ENCODE peak calls at places on chromosomes 2 and 18, in six cellular contexts. M is AG09309, Y is epithelial cell of esophagus, K is colonic mucosa, E is fibroblast of villous mesenchyme, P is fibroblast of the aortic adventitia. F is an unnamed sample.

GRCh38 chr2:205771063-205771462 is 88.8 kb downstream of the NRP2 start:
- DNase-seq in M (no peak), Y (no peak), K (peak; percentile 54), E (peak; percentile 83), P (no peak), F (no peak)

GRCh38 chr2:211045025-211045424 is 488.6 kb downstream of the CPS1 start:
- DNase-seq in M (no peak), Y (peak; percentile 24), K (no peak), E (no peak), P (no peak), F (no peak)

GRCh38 chr2:159658887-159659437 is 42.6 kb upstream of the BAZ2B start:
- DNase-seq in M (peak; percentile 28), Y (no peak), K (no peak), E (peak; percentile 28), P (peak; percentile 89), F (no peak)

GRCh38 chr2:151789055-151789834 is 39.0 kb downstream of the ARL5A start:
- DNase-seq in M (no peak), Y (no peak), K (no peak), E (no peak), P (no peak), F (no peak)

GRCh38 chr2:157900203-157900602 is 24.1 kb upstream of the ACVR1 start:
- DNase-seq in M (no peak), Y (peak; percentile 61), K (no peak), E (no peak), P (no peak), F (no peak)

GRCh38 chr2:45890819-45891218 is 239.3 kb downstream of the PRKCE start:
- DNase-seq in M (no peak), Y (no peak), K (no peak), E (no peak), P (no peak), F (peak; percentile 35)

GRCh38 chr2:95352291-95353054 is 50.0 kb upstream of the FAHD2A start:
- DNase-seq in M (no peak), Y (no peak), K (no peak), E (no peak), P (no peak), F (no peak)

GRCh38 chr18:48345596-48345995 is 63.6 kb downstream of the ZBTB7C start:
- DNase-seq in M (no peak), Y (peak; percentile 48), K (peak; percentile 41), E (peak; percentile 24), P (peak; percentile 35), F (no peak)

GRCh38 chr2:182133195-182133891 is 147.7 kb downstream of the PPP1R1C start:
- DNase-seq in M (no peak), Y (peak; percentile 40), K (no peak), E (no peak), P (peak; percentile 25), F (no peak)

GRCh38 chr2:138507267-138507666 is 5.7 kb downstream of the SPOPL start:
- DNase-seq in M (no peak), Y (no peak), K (no peak), E (no peak), P (no peak), F (no peak)

GRCh38 chr18:69758458-69758857 is 189.2 kb downstream of the CD226 start:
- DNase-seq in M (peak; percentile 64), Y (no peak), K (no peak), E (peak; percentile 16), P (peak; percentile 55), F (no peak)

GRCh38 chr2:135829420-135829983 is 7.5 kb downstream of the LCT start:
- DNase-seq in M (no peak), Y (no peak), K (no peak), E (no peak), P (no peak), F (no peak)

GRCh38 chr18:79875531-79875919 is 75.9 kb downstream of the SLC66A2 start:
- DNase-seq in M (no peak), Y (no peak), K (no peak), E (no peak), P (no peak), F (no peak)

GRCh38 chr2:49286045-49286444 is 131.7 kb upstream of the FSHR start:
- DNase-seq in M (no peak), Y (no peak), K (no peak), E (no peak), P (no peak), F (no peak)

GRCh38 chr2:101884423-101884822 is 107.3 kb upstream of the IL1R2 start:
- DNase-seq in M (no peak), Y (no peak), K (no peak), E (no peak), P (no peak), F (no peak)

GRCh38 chr2:134436706-134437105 is 182.8 kb downstream of the MGAT5 start:
- DNase-seq in M (no peak), Y (peak; percentile 77), K (no peak), E (no peak), P (no peak), F (no peak)

GRCh38 chr2:157898591-157898996 is 22.5 kb upstream of the ACVR1 start:
- DNase-seq in M (peak; percentile 52), Y (peak; percentile 89), K (no peak), E (peak; percentile 80), P (peak; percentile 88), F (peak; percentile 38)

GRCh38 chr2:28102455-28102874 is 211.9 kb downstream of the BABAM2 start:
- DNase-seq in M (no peak), Y (peak; percentile 20), K (no peak), E (peak; percentile 63), P (peak; percentile 93), F (no peak)

GRCh38 chr18:48756511-48757226 is 194.1 kb downstream of the SMAD7 start:
- DNase-seq in M (no peak), Y (no peak), K (no peak), E (no peak), P (no peak), F (peak; percentile 24)

GRCh38 chr2:73907840-73908452 is 15.1 kb downstream of the ACTG2 start:
- DNase-seq in M (peak; percentile 40), Y (peak; percentile 43), K (peak; percentile 42), E (peak; percentile 47), P (peak; percentile 18), F (peak; percentile 67)

GRCh38 chr18:60693426-60693825 is 320.9 kb upstream of the MC4R start:
- DNase-seq in M (no peak), Y (peak; percentile 91), K (no peak), E (no peak), P (peak; percentile 4), F (no peak)

GRCh38 chr2:29644949-29645348 is 276.4 kb downstream of the ALK start:
- DNase-seq in M (no peak), Y (no peak), K (no peak), E (no peak), P (no peak), F (no peak)

GRCh38 chr2:168685619-168686453 is 116.6 kb upstream of the NOSTRIN start:
- DNase-seq in M (no peak), Y (no peak), K (no peak), E (peak; percentile 56), P (no peak), F (no peak)

GRCh38 chr2:174328309-174329156 is 6.2 kb upstream of the SP9 start:
- DNase-seq in M (no peak), Y (no peak), K (no peak), E (no peak), P (no peak), F (no peak)

GRCh38 chr2:174835797-174836255 is 71.6 kb upstream of the CHRNA1 start:
- DNase-seq in M (peak; percentile 80), Y (peak; percentile 86), K (no peak), E (peak; percentile 93), P (peak; percentile 66), F (peak; percentile 47)

GRCh38 chr18:55635439-55635838 is 47.4 kb upstream of the TCF4 start:
- DNase-seq in M (no peak), Y (no peak), K (no peak), E (peak; percentile 3), P (peak; percentile 5), F (peak; percentile 37)

GRCh38 chr18:55136864-55137263 is 177.6 kb upstream of the CCDC68 start:
- DNase-seq in M (no peak), Y (peak; percentile 44), K (no peak), E (no peak), P (peak; percentile 37), F (no peak)

GRCh38 chr2:80335411-80335810 is 30.9 kb upstream of the LRRTM1 start:
- DNase-seq in M (no peak), Y (no peak), K (no peak), E (no peak), P (no peak), F (no peak)

GRCh38 chr2:183428881-183429280 is 304.6 kb downstream of the NUP35 start:
- DNase-seq in M (no peak), Y (peak; percentile 27), K (no peak), E (no peak), P (no peak), F (no peak)

GRCh38 chr18:56647071-56647470 is 4.1 kb upstream of the WDR7 start:
- DNase-seq in M (no peak), Y (no peak), K (no peak), E (no peak), P (no peak), F (peak; percentile 44)

GRCh38 chr2:11680181-11680900 is 10.3 kb upstream of the NTSR2 start:
- DNase-seq in M (no peak), Y (no peak), K (no peak), E (peak; percentile 65), P (no peak), F (no peak)
- H3K4me3 ChIP-seq in M (no peak overlapping the region), Y (no peak overlapping the region), K (no peak overlapping the region), E (no peak overlapping the region), P (no peak overlapping the region), F (no peak overlapping the region)

DNA sequence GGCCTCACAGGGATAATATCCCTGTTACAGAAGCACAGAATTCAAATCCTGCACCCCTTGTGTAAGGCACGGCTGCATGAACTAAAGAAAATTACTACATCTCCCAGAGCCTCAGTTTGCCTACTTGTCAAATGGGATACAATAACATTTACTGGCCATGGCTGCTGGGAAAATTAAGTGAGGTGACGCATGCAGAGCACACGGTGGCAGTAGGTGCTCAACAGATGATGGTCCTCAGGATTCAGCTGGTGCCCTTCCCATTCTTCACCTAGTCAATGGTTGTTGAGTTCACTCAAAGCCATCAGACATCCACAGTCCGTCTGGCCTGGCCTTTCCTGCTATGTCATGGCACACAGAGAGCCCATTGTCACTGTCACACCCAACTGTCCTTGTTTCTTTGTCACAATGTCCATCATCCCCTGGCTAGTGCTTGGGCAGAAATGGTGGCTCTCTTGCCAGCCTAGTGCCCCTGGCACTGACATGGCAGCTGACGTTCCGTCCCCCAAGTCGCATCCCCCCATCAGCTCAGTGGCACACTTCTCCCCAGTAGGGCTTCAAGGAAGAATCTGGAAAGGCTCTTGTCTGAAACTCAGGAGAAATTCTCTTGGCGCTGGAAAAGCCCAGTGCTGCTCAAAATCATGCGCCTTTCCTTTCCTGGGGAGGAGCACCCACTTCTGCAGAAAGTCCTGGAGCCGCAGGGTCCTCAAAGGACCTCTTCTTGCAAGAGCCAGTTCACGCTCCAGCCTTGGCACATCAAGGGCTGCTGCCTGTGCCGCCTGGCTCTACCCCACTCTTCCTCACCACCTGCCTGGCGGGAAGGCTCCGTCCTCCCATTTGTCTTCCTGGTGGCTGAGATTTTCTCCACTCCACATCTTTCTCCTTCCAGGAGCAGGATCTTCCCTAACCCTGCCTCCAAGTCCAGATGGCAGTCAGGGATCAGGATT is 55.9 kb upstream of the SLC66A3 start:
- DNase-seq in M (no peak), Y (no peak), K (no peak), E (no peak), P (no peak), F (peak; percentile 59)
- TF ChIP-seq CTCF in M (no peak), Y (no peak), K (no peak), E (no peak), P (no peak), F (peak; percentile 30)

GRCh38 chr2:7891312-7891711 is 790.5 kb upstream of the ID2 start:
- DNase-seq in M (no peak), Y (no peak), K (no peak), E (no peak), P (no peak), F (no peak)
- H3K4me3 ChIP-seq in M (no peak overlapping the region), Y (no peak overlapping the region), K (no peak overlapping the region), E (no peak overlapping the region), P (no peak overlapping the region), F (no peak overlapping the region)

GRCh38 chr2:218516614-218517013 is 51.5 kb downstream of the USP37 start:
- DNase-seq in M (no peak), Y (peak; percentile 46), K (no peak), E (peak; percentile 19), P (peak; percentile 9), F (peak; percentile 54)
- TF ChIP-seq CTCF in M (peak; percentile 23), Y (peak; percentile 39), K (peak; percentile 24), E (peak; percentile 45), P (peak; percentile 44), F (peak; percentile 30)

F was measured in GM12865.